ENCODE peak calls at places on chromosomes 2 and 18, in eight cellular contexts. Q, V, U, M, W, R, X and B are unnamed samples.

GRCh38 chr2:1546023-1546591 is 132.8 kb downstream of the TPO start:
- DNase-seq in W (no peak), U (no peak), Q (peak; percentile 41), M (peak; percentile 74), V (peak; percentile 28), R (peak; percentile 24), X (peak; percentile 46), B (peak; percentile 82)

GRCh38 chr2:9364791-9365497 is 58.4 kb downstream of the ITGB1BP1 start:
- DNase-seq in R (no peak), Q (no peak), U (no peak), W (no peak), V (no peak), M (peak; percentile 65), X (no peak), B (no peak)

GRCh38 chr2:55954306-55955035 is 30.9 kb upstream of the EFEMP1 start:
- DNase-seq in W (no peak), Q (no peak), M (peak; percentile 78), X (no peak), V (no peak), R (no peak), U (no peak), B (no peak)

GRCh38 chr2:195734395-195734794 is 77.4 kb downstream of the SLC39A10 start:
- DNase-seq in Q (no peak), U (no peak), X (no peak), R (no peak), W (no peak), M (no peak), V (no peak), B (no peak)

GRCh38 chr18:58820251-58820650 is 44.4 kb upstream of the ZNF532 start:
- DNase-seq in R (no peak), X (no peak), U (no peak), Q (no peak), M (no peak), W (no peak), V (no peak), B (no peak)

GRCh38 chr2:73291093-73291460 is 2.3 kb downstream of the EGR4 start:
- DNase-seq in Q (no peak), U (no peak), M (peak; percentile 62), V (peak; percentile 58), X (peak; percentile 73), R (peak; percentile 64), W (peak; percentile 35), B (peak; percentile 92)

GRCh38 chr2:38380397-38381130 is 3.5 kb upstream of the ATL2 start:
- DNase-seq in V (no peak), R (peak; percentile 65), U (no peak), X (no peak), M (peak; percentile 46), Q (no peak), W (no peak), B (no peak)

GRCh38 chr2:31337860-31338259 is 76.7 kb downstream of the XDH start:
- DNase-seq in R (no peak), Q (no peak), V (no peak), M (peak; percentile 74), W (no peak), X (no peak), U (no peak), B (no peak)

GRCh38 chr2:214536625-214537024 is 125.8 kb downstream of the VWC2L start:
- DNase-seq in U (no peak), W (no peak), V (no peak), R (no peak), M (no peak), X (no peak), Q (no peak), B (no peak)

GRCh38 chr2:10457846-10458563 is 9.9 kb upstream of the ODC1 start:
- DNase-seq in M (peak; percentile 66), R (no peak), V (no peak), U (no peak), W (no peak), X (no peak), Q (no peak), B (no peak)

GRCh38 chr2:128410035-128410757 is 91.5 kb upstream of the HS6ST1 start:
- DNase-seq in X (no peak), U (no peak), R (no peak), Q (no peak), M (no peak), V (no peak), W (no peak), B (no peak)

GRCh38 chr2:239159476-239159911 is 241.3 kb downstream of the HDAC4 start:
- DNase-seq in W (no peak), U (no peak), R (no peak), X (no peak), M (no peak), Q (no peak), V (no peak), B (no peak)

GRCh38 chr2:119517433-119517832 is 6.8 kb downstream of the SCTR start:
- DNase-seq in W (no peak), M (peak; percentile 54), R (peak; percentile 10), V (peak; percentile 27), Q (peak; percentile 70), U (no peak), X (peak; percentile 63), B (peak; percentile 26)

GRCh38 chr2:216905649-216906048 is 45.8 kb upstream of the TNP1 start:
- DNase-seq in R (no peak), Q (no peak), U (no peak), M (no peak), W (no peak), V (no peak), X (no peak), B (no peak)